ENCODE peak calls at places on chromosomes 13 and 19, in eight cellular contexts. One of them, this sample, is unnamed.

GRCh38 chr19:10155834-10156233 is 36.1 kb upstream of the EIF3G start:
- DNase-seq in activated CD4-positive, alpha-beta T cell treated with anti-CD3 and anti-CD28 coated beads, Interleukin-2, amount 50 U/mL, for 48 hours: no peak
- DNase-seq in immature natural killer cell: no peak
- DNase-seq in GM10248: no peak
- DNase-seq in DMS 273 treated with DMSO at 0.1 percent for 48 hours: no peak
- DNase-seq in mesendoderm: no peak
- DNase-seq in activated CD8-positive, alpha-beta memory T cell treated with anti-CD3 and anti-CD28 coated beads for 4 hours: no peak
- DNase-seq in thoracic aorta: no peak
- DNase-seq in this sample: no peak

GRCh38 chr13:106432636-106433035 is 102.8 kb downstream of the EFNB2 start:
- DNase-seq in mesendoderm: peak
- DNase-seq in activated CD4-positive, alpha-beta T cell treated with anti-CD3 and anti-CD28 coated beads, Interleukin-2, amount 50 U/mL, for 48 hours: no peak
- DNase-seq in thoracic aorta: no peak
- DNase-seq in DMS 273 treated with DMSO at 0.1 percent for 48 hours: no peak
- DNase-seq in activated CD8-positive, alpha-beta memory T cell treated with anti-CD3 and anti-CD28 coated beads for 4 hours: no peak
- DNase-seq in immature natural killer cell: no peak
- DNase-seq in GM10248: no peak
- DNase-seq in this sample: no peak

GRCh38 chr13:110698689-110699088 is 7.2 kb downstream of the CARS2 start:
- DNase-seq in thoracic aorta: no peak
- DNase-seq in DMS 273 treated with DMSO at 0.1 percent for 48 hours: no peak
- DNase-seq in activated CD4-positive, alpha-beta T cell treated with anti-CD3 and anti-CD28 coated beads, Interleukin-2, amount 50 U/mL, for 48 hours: no peak
- DNase-seq in immature natural killer cell: no peak
- DNase-seq in activated CD8-positive, alpha-beta memory T cell treated with anti-CD3 and anti-CD28 coated beads for 4 hours: no peak
- DNase-seq in GM10248: no peak
- DNase-seq in mesendoderm: no peak
- DNase-seq in this sample: no peak

GRCh38 chr13:74931698-74932433 is 550.1 kb downstream of the TBC1D4 start:
- DNase-seq in DMS 273 treated with DMSO at 0.1 percent for 48 hours: no peak
- DNase-seq in mesendoderm: no peak
- DNase-seq in immature natural killer cell: no peak
- DNase-seq in activated CD4-positive, alpha-beta T cell treated with anti-CD3 and anti-CD28 coated beads, Interleukin-2, amount 50 U/mL, for 48 hours: no peak
- DNase-seq in thoracic aorta: no peak
- DNase-seq in GM10248: no peak
- DNase-seq in activated CD8-positive, alpha-beta memory T cell treated with anti-CD3 and anti-CD28 coated beads for 4 hours: no peak
- DNase-seq in this sample: no peak

GRCh38 chr19:51689751-51690358 is 3.3 kb upstream of the SPACA6 start:
- DNase-seq in immature natural killer cell: no peak
- DNase-seq in activated CD8-positive, alpha-beta memory T cell treated with anti-CD3 and anti-CD28 coated beads for 4 hours: no peak
- DNase-seq in mesendoderm: peak
- DNase-seq in DMS 273 treated with DMSO at 0.1 percent for 48 hours: no peak
- DNase-seq in activated CD4-positive, alpha-beta T cell treated with anti-CD3 and anti-CD28 coated beads, Interleukin-2, amount 50 U/mL, for 48 hours: peak
- DNase-seq in thoracic aorta: no peak
- DNase-seq in GM10248: peak
- DNase-seq in this sample: peak

GRCh38 chr13:37118002-37118401 is 12.5 kb upstream of the CSNK1A1L start:
- DNase-seq in GM10248: no peak
- DNase-seq in immature natural killer cell: no peak
- DNase-seq in mesendoderm: no peak
- DNase-seq in thoracic aorta: no peak
- DNase-seq in activated CD8-positive, alpha-beta memory T cell treated with anti-CD3 and anti-CD28 coated beads for 4 hours: no peak
- DNase-seq in DMS 273 treated with DMSO at 0.1 percent for 48 hours: no peak
- DNase-seq in activated CD4-positive, alpha-beta T cell treated with anti-CD3 and anti-CD28 coated beads, Interleukin-2, amount 50 U/mL, for 48 hours: no peak
- DNase-seq in this sample: no peak

GRCh38 chr13:51950722-51951121 is 60.5 kb downstream of the ATP7B start:
- DNase-seq in thoracic aorta: no peak
- DNase-seq in immature natural killer cell: peak
- DNase-seq in DMS 273 treated with DMSO at 0.1 percent for 48 hours: no peak
- DNase-seq in activated CD4-positive, alpha-beta T cell treated with anti-CD3 and anti-CD28 coated beads, Interleukin-2, amount 50 U/mL, for 48 hours: no peak
- DNase-seq in GM10248: no peak
- DNase-seq in mesendoderm: no peak
- DNase-seq in activated CD8-positive, alpha-beta memory T cell treated with anti-CD3 and anti-CD28 coated beads for 4 hours: no peak
- DNase-seq in this sample: no peak

GRCh38 chr19:17796013-17796837 is 1.3 kb downstream of the B3GNT3 start:
- DNase-seq in immature natural killer cell: no peak
- DNase-seq in activated CD8-positive, alpha-beta memory T cell treated with anti-CD3 and anti-CD28 coated beads for 4 hours: no peak
- DNase-seq in DMS 273 treated with DMSO at 0.1 percent for 48 hours: no peak
- DNase-seq in activated CD4-positive, alpha-beta T cell treated with anti-CD3 and anti-CD28 coated beads, Interleukin-2, amount 50 U/mL, for 48 hours: no peak
- DNase-seq in thoracic aorta: no peak
- DNase-seq in mesendoderm: no peak
- DNase-seq in GM10248: no peak
- DNase-seq in this sample: no peak

GRCh38 chr19:10074153-10074552 is 12.0 kb upstream of the SHFL start:
- DNase-seq in DMS 273 treated with DMSO at 0.1 percent for 48 hours: no peak
- DNase-seq in activated CD4-positive, alpha-beta T cell treated with anti-CD3 and anti-CD28 coated beads, Interleukin-2, amount 50 U/mL, for 48 hours: peak
- DNase-seq in activated CD8-positive, alpha-beta memory T cell treated with anti-CD3 and anti-CD28 coated beads for 4 hours: no peak
- DNase-seq in immature natural killer cell: peak
- DNase-seq in mesendoderm: peak
- DNase-seq in thoracic aorta: no peak
- DNase-seq in GM10248: peak
- DNase-seq in this sample: no peak

GRCh38 chr13:22102237-22102636 is 431.4 kb downstream of the FGF9 start:
- DNase-seq in immature natural killer cell: no peak
- DNase-seq in GM10248: no peak
- DNase-seq in activated CD8-positive, alpha-beta memory T cell treated with anti-CD3 and anti-CD28 coated beads for 4 hours: no peak
- DNase-seq in thoracic aorta: no peak
- DNase-seq in mesendoderm: no peak
- DNase-seq in activated CD4-positive, alpha-beta T cell treated with anti-CD3 and anti-CD28 coated beads, Interleukin-2, amount 50 U/mL, for 48 hours: no peak
- DNase-seq in DMS 273 treated with DMSO at 0.1 percent for 48 hours: no peak
- DNase-seq in this sample: no peak

GRCh38 chr13:28329395-28330158 is 165.4 kb downstream of the FLT1 start:
- DNase-seq in activated CD8-positive, alpha-beta memory T cell treated with anti-CD3 and anti-CD28 coated beads for 4 hours: no peak
- DNase-seq in thoracic aorta: peak
- DNase-seq in GM10248: no peak
- DNase-seq in DMS 273 treated with DMSO at 0.1 percent for 48 hours: no peak
- DNase-seq in immature natural killer cell: no peak
- DNase-seq in activated CD4-positive, alpha-beta T cell treated with anti-CD3 and anti-CD28 coated beads, Interleukin-2, amount 50 U/mL, for 48 hours: no peak
- DNase-seq in mesendoderm: no peak
- DNase-seq in this sample: no peak

GRCh38 chr13:38582133-38582532 is 104.7 kb upstream of the FREM2 start:
- DNase-seq in GM10248: peak
- DNase-seq in thoracic aorta: no peak
- DNase-seq in activated CD4-positive, alpha-beta T cell treated with anti-CD3 and anti-CD28 coated beads, Interleukin-2, amount 50 U/mL, for 48 hours: no peak
- DNase-seq in activated CD8-positive, alpha-beta memory T cell treated with anti-CD3 and anti-CD28 coated beads for 4 hours: no peak
- DNase-seq in DMS 273 treated with DMSO at 0.1 percent for 48 hours: no peak
- DNase-seq in immature natural killer cell: no peak
- DNase-seq in mesendoderm: peak
- DNase-seq in this sample: no peak

GRCh38 chr13:106034201-106034600 is 501.3 kb downstream of the EFNB2 start:
- DNase-seq in thoracic aorta: no peak
- DNase-seq in activated CD8-positive, alpha-beta memory T cell treated with anti-CD3 and anti-CD28 coated beads for 4 hours: no peak
- DNase-seq in GM10248: no peak
- DNase-seq in activated CD4-positive, alpha-beta T cell treated with anti-CD3 and anti-CD28 coated beads, Interleukin-2, amount 50 U/mL, for 48 hours: no peak
- DNase-seq in DMS 273 treated with DMSO at 0.1 percent for 48 hours: no peak
- DNase-seq in immature natural killer cell: no peak
- DNase-seq in mesendoderm: peak
- DNase-seq in this sample: no peak

GRCh38 chr13:107545946-107546502 is 669.3 kb downstream of the LIG4 start:
- DNase-seq in DMS 273 treated with DMSO at 0.1 percent for 48 hours: no peak
- DNase-seq in immature natural killer cell: no peak
- DNase-seq in mesendoderm: no peak
- DNase-seq in GM10248: no peak
- DNase-seq in thoracic aorta: no peak
- DNase-seq in activated CD4-positive, alpha-beta T cell treated with anti-CD3 and anti-CD28 coated beads, Interleukin-2, amount 50 U/mL, for 48 hours: no peak
- DNase-seq in activated CD8-positive, alpha-beta memory T cell treated with anti-CD3 and anti-CD28 coated beads for 4 hours: no peak
- DNase-seq in this sample: no peak

GRCh38 chr19:12733369-12733896 is 1.1 kb downstream of the TRIR start:
- DNase-seq in GM10248: peak
- DNase-seq in mesendoderm: peak
- DNase-seq in immature natural killer cell: no peak
- DNase-seq in activated CD4-positive, alpha-beta T cell treated with anti-CD3 and anti-CD28 coated beads, Interleukin-2, amount 50 U/mL, for 48 hours: peak
- DNase-seq in thoracic aorta: no peak
- DNase-seq in activated CD8-positive, alpha-beta memory T cell treated with anti-CD3 and anti-CD28 coated beads for 4 hours: no peak
- DNase-seq in DMS 273 treated with DMSO at 0.1 percent for 48 hours: peak
- DNase-seq in this sample: no peak

GRCh38 chr13:94480672-94481145 is 1.2 kb upstream of the DCT start:
- DNase-seq in GM10248: no peak
- DNase-seq in thoracic aorta: no peak
- DNase-seq in immature natural killer cell: no peak
- DNase-seq in activated CD4-positive, alpha-beta T cell treated with anti-CD3 and anti-CD28 coated beads, Interleukin-2, amount 50 U/mL, for 48 hours: no peak
- DNase-seq in activated CD8-positive, alpha-beta memory T cell treated with anti-CD3 and anti-CD28 coated beads for 4 hours: no peak
- DNase-seq in DMS 273 treated with DMSO at 0.1 percent for 48 hours: peak
- DNase-seq in mesendoderm: no peak
- DNase-seq in this sample: peak

GRCh38 chr19:1501200-1501595 is 10.2 kb downstream of the REEP6 start:
- DNase-seq in activated CD4-positive, alpha-beta T cell treated with anti-CD3 and anti-CD28 coated beads, Interleukin-2, amount 50 U/mL, for 48 hours: no peak
- DNase-seq in GM10248: no peak
- DNase-seq in immature natural killer cell: no peak
- DNase-seq in thoracic aorta: no peak
- DNase-seq in mesendoderm: no peak
- DNase-seq in activated CD8-positive, alpha-beta memory T cell treated with anti-CD3 and anti-CD28 coated beads for 4 hours: no peak
- DNase-seq in DMS 273 treated with DMSO at 0.1 percent for 48 hours: no peak
- DNase-seq in this sample: no peak

GRCh38 chr13:110106726-110107125 is 200.2 kb downstream of the COL4A1 start:
- DNase-seq in activated CD8-positive, alpha-beta memory T cell treated with anti-CD3 and anti-CD28 coated beads for 4 hours: no peak
- DNase-seq in mesendoderm: no peak
- DNase-seq in immature natural killer cell: no peak
- DNase-seq in activated CD4-positive, alpha-beta T cell treated with anti-CD3 and anti-CD28 coated beads, Interleukin-2, amount 50 U/mL, for 48 hours: no peak
- DNase-seq in GM10248: no peak
- DNase-seq in thoracic aorta: no peak
- DNase-seq in DMS 273 treated with DMSO at 0.1 percent for 48 hours: no peak
- DNase-seq in this sample: no peak

GRCh38 chr13:60448907-60449510 is 52.0 kb downstream of the TDRD3 start:
- DNase-seq in activated CD8-positive, alpha-beta memory T cell treated with anti-CD3 and anti-CD28 coated beads for 4 hours: no peak
- DNase-seq in mesendoderm: peak
- DNase-seq in activated CD4-positive, alpha-beta T cell treated with anti-CD3 and anti-CD28 coated beads, Interleukin-2, amount 50 U/mL, for 48 hours: no peak
- DNase-seq in GM10248: peak
- DNase-seq in immature natural killer cell: no peak
- DNase-seq in DMS 273 treated with DMSO at 0.1 percent for 48 hours: no peak
- DNase-seq in thoracic aorta: no peak
- DNase-seq in this sample: peak

GRCh38 chr19:16893686-16893990 is 4.8 kb downstream of the F2RL3 start:
- DNase-seq in GM10248: no peak
- DNase-seq in immature natural killer cell: no peak
- DNase-seq in activated CD4-positive, alpha-beta T cell treated with anti-CD3 and anti-CD28 coated beads, Interleukin-2, amount 50 U/mL, for 48 hours: no peak
- DNase-seq in activated CD8-positive, alpha-beta memory T cell treated with anti-CD3 and anti-CD28 coated beads for 4 hours: no peak
- DNase-seq in thoracic aorta: no peak
- DNase-seq in DMS 273 treated with DMSO at 0.1 percent for 48 hours: no peak
- DNase-seq in mesendoderm: no peak
- DNase-seq in this sample: no peak

GRCh38 chr13:109989155-109989554 is 202.8 kb upstream of the IRS2 start:
- DNase-seq in GM10248: no peak
- DNase-seq in DMS 273 treated with DMSO at 0.1 percent for 48 hours: no peak
- DNase-seq in thoracic aorta: no peak
- DNase-seq in mesendoderm: no peak
- DNase-seq in immature natural killer cell: no peak
- DNase-seq in activated CD4-positive, alpha-beta T cell treated with anti-CD3 and anti-CD28 coated beads, Interleukin-2, amount 50 U/mL, for 48 hours: no peak
- DNase-seq in activated CD8-positive, alpha-beta memory T cell treated with anti-CD3 and anti-CD28 coated beads for 4 hours: no peak
- DNase-seq in this sample: no peak